ENCODE peak calls at places on chromosomes 16 and 17, in four cellular contexts. One of them, this sample, is unnamed.

GRCh38 chr17:83119987-83120864 is 40.8 kb downstream of the METRNL start:
- DNase-seq in GM12878: peak; percentile 60
- DNase-seq in CD4-positive, CD25-positive, alpha-beta regulatory T cell: peak; percentile 68
- DNase-seq in left ventricle myocardium inferior: peak; percentile 20
- DNase-seq in this sample: no peak

GRCh38 chr17:71084219-71084618 is 914.9 kb downstream of the KCNJ2 start:
- DNase-seq in GM12878: no peak
- DNase-seq in CD4-positive, CD25-positive, alpha-beta regulatory T cell: no peak
- DNase-seq in left ventricle myocardium inferior: no peak
- DNase-seq in this sample: no peak

GRCh38 chr17:7097940-7098339 is 16.7 kb downstream of the ASGR2 start:
- DNase-seq in GM12878: no peak
- DNase-seq in CD4-positive, CD25-positive, alpha-beta regulatory T cell: no peak
- DNase-seq in left ventricle myocardium inferior: no peak
- DNase-seq in this sample: no peak

GRCh38 chr17:56681561-56682266 is 88.2 kb downstream of the NOG start:
- DNase-seq in GM12878: no peak
- DNase-seq in CD4-positive, CD25-positive, alpha-beta regulatory T cell: peak; percentile 51
- DNase-seq in left ventricle myocardium inferior: no peak
- DNase-seq in this sample: no peak

GRCh38 chr17:59001158-59001814 is 105.4 kb downstream of the TRIM37 start:
- DNase-seq in GM12878: peak; percentile 88
- DNase-seq in CD4-positive, CD25-positive, alpha-beta regulatory T cell: peak; percentile 90
- DNase-seq in left ventricle myocardium inferior: no peak
- DNase-seq in this sample: no peak

GRCh38 chr17:80649200-80649644 is 104.6 kb downstream of the RPTOR start:
- DNase-seq in GM12878: no peak
- DNase-seq in CD4-positive, CD25-positive, alpha-beta regulatory T cell: no peak
- DNase-seq in left ventricle myocardium inferior: no peak
- DNase-seq in this sample: no peak

GRCh38 chr17:6061290-6061689 is 8.9 kb upstream of the WSCD1 start:
- DNase-seq in GM12878: no peak
- DNase-seq in CD4-positive, CD25-positive, alpha-beta regulatory T cell: no peak
- DNase-seq in left ventricle myocardium inferior: no peak
- DNase-seq in this sample: peak; percentile 37

GRCh38 chr16:11133344-11133921 is 122.6 kb downstream of the SOCS1 start:
- DNase-seq in GM12878: no peak
- DNase-seq in CD4-positive, CD25-positive, alpha-beta regulatory T cell: no peak
- DNase-seq in left ventricle myocardium inferior: peak; percentile 73
- DNase-seq in this sample: peak; percentile 93

GRCh38 chr17:16617481-16618060 is 36.1 kb downstream of the ZNF624 start:
- DNase-seq in GM12878: no peak
- DNase-seq in CD4-positive, CD25-positive, alpha-beta regulatory T cell: no peak
- DNase-seq in left ventricle myocardium inferior: no peak
- DNase-seq in this sample: no peak
- H3K9me3 ChIP-seq in GM12878: peaks cover 14% of the 10 kb centered on the region
- H3K9me3 ChIP-seq in CD4-positive, CD25-positive, alpha-beta regulatory T cell: peaks cover 82% of the 10 kb centered on the region
- H3K9me3 ChIP-seq in left ventricle myocardium inferior: peaks cover 99% of the 10 kb centered on the region
- H3K9me3 ChIP-seq in this sample: peaks cover 24% of the 10 kb centered on the region

GRCh38 chr17:8843344-8843743 is 24.1 kb downstream of the PIK3R6 start:
- DNase-seq in GM12878: no peak
- DNase-seq in CD4-positive, CD25-positive, alpha-beta regulatory T cell: no peak
- DNase-seq in left ventricle myocardium inferior: no peak
- DNase-seq in this sample: no peak

GRCh38 chr17:8846768-8847211 is 20.7 kb downstream of the PIK3R6 start:
- DNase-seq in GM12878: no peak
- DNase-seq in CD4-positive, CD25-positive, alpha-beta regulatory T cell: peak; percentile 28
- DNase-seq in left ventricle myocardium inferior: no peak
- DNase-seq in this sample: no peak

GRCh38 chr17:8841844-8842243 is 25.6 kb downstream of the PIK3R6 start:
- DNase-seq in GM12878: no peak
- DNase-seq in CD4-positive, CD25-positive, alpha-beta regulatory T cell: no peak
- DNase-seq in left ventricle myocardium inferior: no peak
- DNase-seq in this sample: no peak

GRCh38 chr17:8847891-8848290 is 19.6 kb downstream of the PIK3R6 start:
- DNase-seq in GM12878: no peak
- DNase-seq in CD4-positive, CD25-positive, alpha-beta regulatory T cell: no peak
- DNase-seq in left ventricle myocardium inferior: no peak
- DNase-seq in this sample: no peak

GRCh38 chr17:8844229-8845218 is 22.9 kb downstream of the PIK3R6 start:
- DNase-seq in GM12878: no peak
- DNase-seq in CD4-positive, CD25-positive, alpha-beta regulatory T cell: no peak
- DNase-seq in left ventricle myocardium inferior: no peak
- DNase-seq in this sample: no peak
- H3K4me1 ChIP-seq in GM12878: peaks cover 20% of the 10 kb centered on the region
- H3K4me1 ChIP-seq in CD4-positive, CD25-positive, alpha-beta regulatory T cell: no peaks in the 10 kb centered on the region
- H3K4me1 ChIP-seq in left ventricle myocardium inferior: peaks cover 30% of the 10 kb centered on the region
- H3K4me1 ChIP-seq in this sample: no peaks in the 10 kb centered on the region

GRCh38 chr16:35689764-35690163 is 2230.4 kb downstream of the TP53TG3F start:
- DNase-seq in GM12878: no peak
- DNase-seq in CD4-positive, CD25-positive, alpha-beta regulatory T cell: no peak
- DNase-seq in left ventricle myocardium inferior: no peak
- DNase-seq in this sample: peak; percentile 25
- H3K9me3 ChIP-seq in GM12878: no peaks in the 10 kb centered on the region
- H3K9me3 ChIP-seq in CD4-positive, CD25-positive, alpha-beta regulatory T cell: peaks cover 64% of the 10 kb centered on the region
- H3K9me3 ChIP-seq in left ventricle myocardium inferior: peaks cover 63% of the 10 kb centered on the region
- H3K9me3 ChIP-seq in this sample: no peaks in the 10 kb centered on the region

DNA sequence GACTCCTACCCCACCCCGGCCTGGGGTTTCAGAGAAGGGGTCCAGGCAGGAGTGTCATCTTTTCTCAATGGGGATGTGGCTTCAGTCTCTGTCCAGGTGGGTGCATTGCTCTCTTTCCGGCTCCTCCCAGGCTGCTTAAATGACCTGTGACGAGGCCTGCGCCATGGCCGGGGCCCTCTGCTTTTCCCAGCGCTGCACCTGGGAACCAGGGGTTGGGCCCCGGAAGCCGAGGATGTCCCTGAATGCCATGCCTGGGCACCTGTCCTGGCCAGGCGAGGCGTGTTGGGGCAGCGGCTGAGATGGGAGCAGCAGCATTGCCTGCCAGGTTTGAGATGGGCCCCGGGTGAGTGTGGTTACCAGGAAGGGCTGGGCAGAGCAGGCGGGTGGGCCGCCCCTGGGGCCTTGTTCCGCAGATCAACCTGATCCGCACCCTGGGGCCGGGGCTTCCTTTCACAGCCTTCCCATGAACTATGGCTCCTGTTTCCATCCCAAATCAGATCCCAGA is 147.4 kb downstream of the SEC14L1 start:
- DNase-seq in GM12878: no peak
- DNase-seq in CD4-positive, CD25-positive, alpha-beta regulatory T cell: no peak
- DNase-seq in left ventricle myocardium inferior: no peak
- DNase-seq in this sample: no peak
- H3K4me1 ChIP-seq in GM12878: peaks cover 3% of the 10 kb centered on the region
- H3K4me1 ChIP-seq in CD4-positive, CD25-positive, alpha-beta regulatory T cell: no peaks in the 10 kb centered on the region
- H3K4me1 ChIP-seq in left ventricle myocardium inferior: peaks cover 28% of the 10 kb centered on the region
- H3K4me1 ChIP-seq in this sample: peaks cover 16% of the 10 kb centered on the region

This sample was measured in ascending aorta.